ENCODE peak calls at places on chromosomes 13 and 19, in four cellular contexts. E is Peyer's patch, W is right lobe of liver, R is mesothelial cell of epicardium. A is an unnamed sample.

GRCh38 chr19:7870571-7871279 is 3.5 kb downstream of the PRR36 start:
- DNase-seq in W (no peak), E (peak), R (no peak), A (no peak)

GRCh38 chr13:72126424-72126823 is 259.4 kb upstream of the DACH1 start:
- DNase-seq in R (no peak), E (no peak), W (no peak), A (no peak)

GRCh38 chr19:34507414-34508067 is 26.0 kb downstream of the WTIP start:
- DNase-seq in E (no peak), W (no peak), R (no peak), A (no peak)

GRCh38 chr13:28138756-28139470 is 568 bp downstream of the PAN3 start:
- DNase-seq in W (peak), R (peak), E (peak), A (no peak)

GRCh38 chr19:55452381-55453325 is 8.8 kb downstream of the ISOC2 start:
- DNase-seq in R (peak), E (peak), W (no peak), A (no peak)

GRCh38 chr19:45745606-45746005 is 12.4 kb downstream of the MEIOSIN start:
- DNase-seq in W (no peak), E (no peak), R (no peak), A (no peak)

GRCh38 chr13:51192348-51192747 is 29.9 kb upstream of the FAM124A start:
- DNase-seq in R (no peak), E (no peak), W (no peak), A (no peak)

GRCh38 chr13:50128406-50129048 is 113.3 kb downstream of the KCNRG start:
- DNase-seq in E (no peak), R (no peak), W (no peak), A (no peak)

GRCh38 chr19:55688422-55689218 is 13.6 kb downstream of the EPN1 start:
- DNase-seq in W (no peak), R (no peak), E (peak), A (peak)

GRCh38 chr13:55553736-55554135 is 1587.0 kb upstream of the PRR20A start:
- DNase-seq in W (no peak), R (no peak), E (no peak), A (no peak)

GRCh38 chr13:112968380-112968909 is 569 bp upstream of the MCF2L start:
- DNase-seq in R (no peak), E (peak), W (peak), A (peak)

GRCh38 chr19:16976471-16976870 is 50.1 kb downstream of the CPAMD8 start:
- DNase-seq in R (no peak), W (no peak), E (peak), A (no peak)

GRCh38 chr19:8592231-8593009 is 15.2 kb upstream of the MYO1F start:
- DNase-seq in E (peak), R (peak), W (peak), A (peak)

GRCh38 chr13:50969691-50970090 is 60.1 kb downstream of the RNASEH2B start:
- DNase-seq in E (peak), R (no peak), W (no peak), A (no peak)

GRCh38 chr19:2820112-2820702 is 539 bp downstream of the ZNF554 start:
- DNase-seq in W (no peak), R (no peak), E (no peak), A (no peak)

GRCh38 chr19:23822735-23823134 is 64.0 kb upstream of the ZNF681 start:
- DNase-seq in W (no peak), R (no peak), E (no peak), A (no peak)

GRCh38 chr19:30598688-30599087 is 226.5 kb downstream of the ZNF536 start:
- DNase-seq in W (no peak), R (no peak), E (no peak), A (no peak)

GRCh38 chr13:48400820-48401219 is 12.1 kb downstream of the LPAR6 start:
- DNase-seq in E (no peak), W (no peak), R (no peak), A (no peak)

GRCh38 chr19:41377977-41378707 is 1.8 kb downstream of the TMEM91 start:
- DNase-seq in E (no peak), R (no peak), W (no peak), A (no peak)

GRCh38 chr13:49627831-49628652 is at the start of gene ARL11:
- DNase-seq in W (peak), E (peak), R (no peak), A (no peak)

GRCh38 chr19:2345794-2346663 is 14.0 kb upstream of the TMPRSS9 start:
- DNase-seq in W (peak), E (peak), R (no peak), A (no peak)

GRCh38 chr13:109199280-109199679 is 569.9 kb downstream of the MYO16 start:
- DNase-seq in E (no peak), W (no peak), R (no peak), A (no peak)

GRCh38 chr13:50917572-50917971 is 8.0 kb downstream of the RNASEH2B start:
- DNase-seq in E (no peak), W (no peak), R (no peak), A (no peak)

GRCh38 chr19:57887195-57887941 is 1.5 kb downstream of the ZNF814 start:
- DNase-seq in E (no peak), W (no peak), R (no peak), A (no peak)

GRCh38 chr13:64556391-64556790 is 2673.7 kb downstream of the PCDH9 start:
- DNase-seq in R (no peak), E (no peak), W (no peak), A (no peak)

GRCh38 chr19:8308891-8309291 is 733 bp upstream of the CD320 start:
- DNase-seq in W (peak), R (no peak), E (peak), A (peak)

GRCh38 chr13:61339054-61339621 is 76.5 kb downstream of the PCDH20 start:
- DNase-seq in W (no peak), R (no peak), E (no peak), A (peak)

GRCh38 chr19:53670345-53670744 is 38.5 kb downstream of the DPRX start:
- DNase-seq in W (no peak), R (no peak), E (no peak), A (no peak)

GRCh38 chr13:60012503-60012902 is 151.2 kb downstream of the DIAPH3 start:
- DNase-seq in R (no peak), E (peak), W (no peak), A (no peak)

GRCh38 chr19:10870955-10871603 is at the start of gene CARM1:
- DNase-seq in E (peak), R (peak), W (peak), A (peak)

GRCh38 chr19:2992958-2993357 is 15.6 kb downstream of the TLE6 start:
- DNase-seq in E (no peak), W (no peak), R (no peak), A (no peak)

GRCh38 chr13:93862259-93862658 is 617.2 kb downstream of the DCT start:
- DNase-seq in R (no peak), E (no peak), W (no peak), A (no peak)

GRCh38 chr13:51882570-51883225 is 20.9 kb downstream of the CCDC70 start:
- DNase-seq in W (no peak), R (no peak), E (no peak), A (no peak)

GRCh38 chr19:56769650-56770049 is 70.9 kb downstream of the PEG3 start:
- DNase-seq in E (no peak), W (no peak), R (no peak), A (no peak)

DNA sequence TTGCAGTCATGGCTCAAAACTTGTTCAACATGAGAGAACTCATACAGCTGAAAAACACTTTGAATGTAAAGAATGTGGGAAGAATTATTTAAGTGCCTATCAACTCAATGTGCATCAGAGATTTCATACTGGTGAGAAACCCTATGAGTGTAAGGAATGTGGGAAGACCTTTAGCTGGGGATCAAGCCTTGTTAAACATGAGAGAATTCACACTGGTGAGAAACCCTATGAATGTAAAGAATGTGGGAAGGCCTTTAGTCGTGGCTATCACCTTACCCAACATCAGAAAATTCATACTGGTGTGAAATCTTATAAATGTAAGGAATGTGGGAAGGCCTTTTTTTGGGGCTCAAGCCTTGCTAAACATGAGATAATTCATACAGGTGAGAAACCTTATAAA is 20.1 kb downstream of the ZNF283 start:
- DNase-seq in R (no peak), W (no peak), E (no peak), A (no peak)
- TF ChIP-seq CTCF in R (no peak), W (no peak), E (no peak), A (no peak)

GRCh38 chr13:32309312-32309711 is 5.9 kb downstream of the ZAR1L start:
- DNase-seq in R (no peak), E (no peak), W (no peak), A (no peak)

GRCh38 chr13:32302461-32302860 is 12.7 kb downstream of the ZAR1L start:
- DNase-seq in W (no peak), E (no peak), R (no peak), A (no peak)

GRCh38 chr13:32309812-32310706 is 5.1 kb downstream of the ZAR1L start:
- DNase-seq in E (no peak), R (no peak), W (peak), A (no peak)

GRCh38 chr13:32300920-32301319 is 14.2 kb downstream of the ZAR1L start:
- DNase-seq in R (no peak), W (no peak), E (no peak), A (no peak)

GRCh38 chr13:32305646-32306045 is 9.5 kb downstream of the ZAR1L start:
- DNase-seq in R (no peak), E (no peak), W (no peak), A (no peak)
- TF ChIP-seq CTCF in R (no peak), E (no peak), W (no peak), A (no peak)

DNA sequence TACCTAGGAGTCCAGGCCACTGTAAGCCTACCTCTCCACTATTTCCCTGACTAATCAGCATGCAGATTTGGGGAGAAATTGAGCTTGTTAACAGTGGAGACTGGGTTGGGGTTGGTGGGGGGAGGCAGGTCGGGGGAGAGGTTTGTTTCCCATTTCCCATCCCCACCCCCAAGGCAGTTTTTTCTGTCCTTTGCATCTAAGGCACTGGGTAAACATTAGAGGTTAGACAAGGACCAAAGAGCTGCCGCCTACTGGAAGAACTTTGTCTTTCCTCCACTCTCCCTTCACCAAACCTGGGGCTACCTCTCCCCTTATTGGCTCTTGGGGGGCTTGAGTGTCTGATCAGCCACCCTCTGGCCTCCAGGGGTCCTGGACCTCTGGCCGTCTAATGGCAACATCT is 953 bp downstream of the KCNN4 start:
- DNase-seq in W (no peak), R (no peak), E (no peak), A (no peak)
- TF ChIP-seq CTCF in W (no peak), R (no peak), E (peak), A (peak)

GRCh38 chr13:95375706-95376105 is 74.5 kb upstream of the ABCC4 start:
- DNase-seq in E (no peak), W (no peak), R (no peak), A (no peak)
- TF ChIP-seq CTCF in E (no peak), W (no peak), R (no peak), A (no peak)

GRCh38 chr19:13838943-13839192 is 38.1 kb upstream of the NANOS3 start:
- DNase-seq in W (no peak), E (no peak), R (no peak), A (no peak)

GRCh38 chr19:13839938-13840750 is 36.8 kb upstream of the NANOS3 start:
- DNase-seq in R (no peak), W (peak), E (peak), A (peak)

GRCh38 chr19:13838071-13838942 is 38.6 kb upstream of the NANOS3 start:
- DNase-seq in E (peak), R (no peak), W (no peak), A (no peak)

GRCh38 chr19:13840751-13841338 is 36.1 kb upstream of the NANOS3 start:
- DNase-seq in R (no peak), W (peak), E (no peak), A (no peak)

GRCh38 chr19:13839193-13839937 is 37.6 kb upstream of the NANOS3 start:
- DNase-seq in R (no peak), E (peak), W (peak), A (no peak)
- TF ChIP-seq CTCF in R (no peak), E (no peak), W (no peak), A (peak)

DNA sequence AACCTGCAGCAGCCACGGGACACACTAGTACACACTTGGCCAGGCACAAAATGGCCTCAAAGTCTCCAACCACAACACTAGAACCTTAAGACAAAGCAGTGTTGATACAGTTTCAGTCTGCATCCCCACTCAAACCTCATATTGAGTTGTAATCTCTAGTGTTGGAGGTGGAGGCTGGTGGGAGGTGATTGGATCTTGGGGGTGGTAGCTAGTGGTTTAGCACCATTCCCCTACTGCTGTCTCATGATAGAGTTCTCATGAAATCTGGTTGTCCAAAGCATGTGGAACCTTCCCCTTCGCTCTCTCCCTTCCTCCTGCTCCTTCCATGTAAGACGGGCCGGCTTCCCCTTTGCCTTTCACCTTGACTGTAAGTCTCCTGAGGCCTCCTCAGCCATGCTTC is 638.7 kb downstream of the UQCRFS1 start:
- DNase-seq in W (no peak), E (no peak), R (no peak), A (no peak)
- TF ChIP-seq CTCF in W (no peak), E (no peak), R (no peak), A (no peak)

DNA sequence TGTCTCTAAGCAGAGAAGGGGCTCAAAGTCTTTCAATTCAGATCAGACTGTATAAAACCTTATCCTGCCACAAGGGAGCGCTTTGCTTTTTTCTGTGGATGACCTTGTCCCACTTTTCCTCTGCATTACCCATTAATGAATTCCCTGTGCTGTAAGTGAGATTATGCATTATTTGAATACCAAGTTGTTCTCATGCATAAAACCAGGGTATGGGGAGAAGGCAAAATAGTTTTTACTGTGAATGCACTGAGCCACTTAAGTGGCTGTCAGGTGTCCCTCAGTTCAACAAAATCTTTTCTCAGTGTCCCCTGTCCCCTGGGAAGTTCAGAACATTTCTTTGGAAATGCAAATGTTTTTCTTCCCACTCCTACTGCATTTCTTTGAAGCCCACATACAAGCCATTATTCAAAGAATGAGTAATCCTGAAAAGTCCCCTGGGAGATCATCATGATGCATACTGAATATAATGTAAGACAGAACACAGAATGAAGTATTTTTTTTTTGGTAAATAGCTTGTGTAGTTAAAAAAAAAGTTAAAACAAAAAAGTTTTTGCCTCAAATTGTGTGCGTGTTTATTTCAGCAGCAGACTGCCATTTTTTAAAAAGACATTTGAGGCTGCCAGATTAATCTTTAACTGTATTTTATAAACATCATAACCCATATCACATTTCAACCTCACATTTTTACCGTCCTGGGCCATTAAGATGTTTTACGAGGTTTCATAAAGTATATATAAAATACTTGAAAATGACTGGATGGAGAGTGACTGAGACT is 506.7 kb upstream of the PCDH9 start:
- DNase-seq in R (no peak), W (no peak), E (no peak), A (no peak)
- TF ChIP-seq CTCF in R (peak), W (peak), E (no peak), A (peak)

DNA sequence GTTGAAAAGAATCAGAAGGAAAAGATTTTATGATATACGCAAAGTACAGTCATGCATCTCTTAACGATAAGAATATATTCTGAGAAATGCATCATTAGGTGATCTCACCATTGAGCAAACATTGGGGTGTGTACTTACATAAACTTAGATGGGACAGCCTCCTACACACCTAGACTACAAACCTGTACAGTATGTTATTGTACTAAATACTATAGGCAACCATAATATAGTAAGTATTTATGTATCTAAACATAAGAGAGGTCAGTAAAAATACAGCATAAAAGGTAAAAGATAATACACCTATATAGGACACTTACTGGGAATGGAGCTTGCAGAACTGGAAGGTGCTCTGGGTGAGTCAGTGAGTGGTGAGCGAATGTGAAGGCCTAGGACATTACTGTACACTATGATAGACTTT is 254.6 kb downstream of the SPRY2 start:
- DNase-seq in W (no peak), E (no peak), R (no peak), A (no peak)
- TF ChIP-seq CTCF in W (no peak), E (no peak), R (no peak), A (no peak)

DNA sequence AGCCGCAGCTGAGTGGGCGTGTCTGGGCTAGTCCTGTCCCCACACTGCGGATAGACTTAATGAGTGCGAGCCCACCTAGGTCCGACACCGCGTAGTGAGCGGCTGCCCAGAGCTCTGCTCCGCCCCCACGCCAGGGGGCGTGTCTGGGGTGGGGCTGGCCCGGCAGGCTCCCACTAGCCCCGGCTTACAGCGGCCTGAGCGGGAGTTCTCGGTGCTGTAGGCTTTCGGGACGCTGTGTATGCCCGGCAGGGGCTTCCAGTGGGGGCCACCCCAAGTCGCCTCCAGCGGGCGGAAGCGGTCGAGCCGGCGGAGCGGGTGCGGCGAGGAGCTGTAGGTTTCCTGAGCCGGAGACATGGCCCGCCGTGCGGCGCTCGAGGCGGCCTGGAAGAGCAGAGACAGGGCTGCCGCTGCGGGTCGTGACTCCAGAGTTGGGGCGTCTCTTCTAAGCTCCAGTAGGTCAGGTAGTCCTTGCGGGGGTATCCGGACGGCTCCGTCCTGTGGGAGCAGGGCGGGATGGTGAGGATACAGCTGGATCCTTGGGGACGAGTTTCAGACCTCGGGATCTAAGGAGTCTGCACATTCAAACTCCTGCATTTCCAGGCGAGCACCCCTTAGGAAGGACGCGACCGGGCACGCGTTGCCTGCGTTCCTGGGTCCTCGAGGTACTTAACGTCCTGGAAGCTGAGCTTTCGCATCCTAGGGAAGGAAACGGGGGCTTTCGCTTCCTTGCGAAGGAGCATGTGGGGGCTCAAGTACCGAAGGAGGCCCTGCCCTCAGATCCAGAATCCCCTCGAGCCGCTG is 1.2 kb downstream of the CGB7 start:
- DNase-seq in W (peak), E (peak), R (no peak), A (no peak)
- TF ChIP-seq CTCF in W (peak), E (peak), R (peak), A (peak)

DNA sequence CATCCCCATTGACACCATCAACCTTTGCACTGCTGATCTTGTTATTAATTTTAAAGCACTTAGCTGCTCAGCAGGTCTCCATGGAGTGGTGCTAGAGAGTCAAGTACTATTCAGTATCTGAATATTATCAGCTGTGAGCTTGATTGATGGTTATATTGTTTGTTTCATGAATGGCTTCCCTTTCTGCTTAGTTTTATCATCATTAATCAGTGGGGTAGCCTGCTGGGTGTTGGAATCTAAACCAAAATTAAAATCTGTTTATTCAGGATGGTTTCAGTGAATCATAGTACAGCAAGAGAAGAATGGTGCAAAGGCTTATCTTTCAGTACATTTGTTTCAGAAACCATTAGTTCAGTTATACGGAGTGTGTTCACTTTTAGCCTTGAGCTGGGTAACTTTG is 42.5 kb upstream of the SCEL start:
- DNase-seq in R (no peak), E (no peak), W (no peak), A (no peak)
- TF ChIP-seq CTCF in R (no peak), E (peak), W (peak), A (peak)